ENCODE peak calls at places on chromosomes 1 and 21, in eight cellular contexts. Q is stimulated activated CD8-positive, alpha-beta memory T cell treated with anti-CD3 and anti-CD28 coated beads, Interleukin-7, amount 100 ng/mL, for 1 hour; K is stimulated activated CD4-positive, alpha-beta T cell treated with anti-CD3 and anti-CD28 coated beads, Interleukin-1b, Interleukin-23, amount 100 ng/mL, for 4 hours; J is thyroid gland; P is hypothalamus; I is NCI-H345; A is smooth muscle cell of the brain vasculature; E is mucosa of gallbladder. F is an unnamed sample.
A peak's percentile ranks its signal among the peaks of the same experiment; 100 is the strongest.

GRCh38 chr1:18731591-18732235 is 101.1 kb downstream of the PAX7 start:
- DNase-seq in A (no peak), E (no peak), Q (no peak), I (no peak), P (no peak), K (no peak), J (no peak), F (no peak)

GRCh38 chr1:63662056-63662836 is 69.0 kb downstream of the PGM1 start:
- DNase-seq in I (no peak), Q (no peak), K (no peak), A (no peak), E (no peak), P (no peak), J (no peak), F (peak; percentile 30)

GRCh38 chr1:82160036-82160435 is 359.3 kb downstream of the ADGRL2 start:
- DNase-seq in K (no peak), Q (no peak), J (no peak), A (no peak), E (no peak), P (no peak), I (no peak), F (no peak)

GRCh38 chr1:115906627-115907026 is 65.7 kb upstream of the NHLH2 start:
- DNase-seq in A (no peak), I (no peak), E (peak; percentile 60), J (peak; percentile 8), P (no peak), K (no peak), Q (no peak), F (no peak)

GRCh38 chr1:162632234-162632666 is at the start of gene DDR2:
- DNase-seq in P (no peak), K (no peak), Q (no peak), A (peak; percentile 88), E (peak; percentile 67), J (peak; percentile 23), I (no peak), F (no peak)

GRCh38 chr1:22866868-22867267 is 105.8 kb downstream of the LACTBL1 start:
- DNase-seq in I (no peak), E (no peak), K (no peak), Q (no peak), P (no peak), J (no peak), A (no peak), F (no peak)

GRCh38 chr1:30172757-30173156 is 550.6 kb downstream of the MATN1 start:
- DNase-seq in Q (no peak), I (no peak), A (no peak), E (no peak), K (no peak), P (no peak), J (no peak), F (no peak)

GRCh38 chr1:99661780-99662179 is 15.9 kb downstream of the PALMD start:
- DNase-seq in Q (no peak), I (no peak), K (no peak), J (no peak), P (no peak), E (no peak), A (no peak), F (no peak)

GRCh38 chr1:117371436-117372151 is 4.3 kb downstream of the MAN1A2 start:
- DNase-seq in I (peak; percentile 12), A (no peak), J (no peak), E (no peak), P (no peak), Q (no peak), K (no peak), F (no peak)

GRCh38 chr1:147600119-147601111 is 59.1 kb downstream of the BCL9 start:
- DNase-seq in Q (no peak), P (no peak), I (peak; percentile 42), K (no peak), A (no peak), E (no peak), J (no peak), F (no peak)

GRCh38 chr1:5968161-5968736 is 24.0 kb downstream of the NPHP4 start:
- DNase-seq in Q (no peak), P (no peak), J (no peak), K (no peak), I (no peak), E (no peak), A (no peak), F (peak; percentile 46)

GRCh38 chr1:197392541-197392940 is 124.5 kb downstream of the CRB1 start:
- DNase-seq in P (no peak), K (no peak), E (no peak), Q (no peak), J (no peak), A (no peak), I (no peak), F (no peak)

GRCh38 chr1:117824612-117825011 is 104.8 kb downstream of the GDAP2 start:
- DNase-seq in P (no peak), A (no peak), Q (no peak), E (no peak), J (no peak), K (no peak), I (no peak), F (no peak)

GRCh38 chr1:178048426-178048825 is 45.5 kb upstream of the RASAL2 start:
- DNase-seq in K (no peak), P (no peak), E (no peak), J (no peak), I (no peak), A (no peak), Q (no peak), F (no peak)

GRCh38 chr1:231357831-231358354 is 19.8 kb downstream of the SPRTN start:
- DNase-seq in E (peak; percentile 31), Q (no peak), A (no peak), K (no peak), J (peak; percentile 54), P (peak; percentile 25), I (peak; percentile 69), F (no peak)

GRCh38 chr21:43772368-43772870 is 3.7 kb downstream of the CSTB start:
- DNase-seq in K (no peak), A (no peak), E (no peak), Q (no peak), I (no peak), J (no peak), P (no peak), F (no peak)

GRCh38 chr1:72481420-72481819 is 199.1 kb upstream of the NEGR1 start:
- DNase-seq in K (no peak), I (peak; percentile 69), E (no peak), Q (no peak), A (no peak), J (no peak), P (no peak), F (no peak)

GRCh38 chr1:43776043-43776761 is 68.9 kb downstream of the ST3GAL3 start:
- DNase-seq in J (no peak), K (no peak), A (peak; percentile 59), I (no peak), P (no peak), Q (no peak), E (no peak), F (no peak)

GRCh38 chr1:9724706-9725476 is 73.4 kb downstream of the PIK3CD start:
- DNase-seq in K (peak; percentile 59), A (no peak), E (peak; percentile 53), Q (peak; percentile 39), P (no peak), I (peak; percentile 55), J (peak; percentile 32), F (no peak)

GRCh38 chr21:37986751-37987399 is 70.6 kb upstream of the KCNJ6 start:
- DNase-seq in P (no peak), K (no peak), A (no peak), J (no peak), I (peak; percentile 54), E (no peak), Q (no peak), F (no peak)

GRCh38 chr21:46159841-46160562 is 4.6 kb upstream of the FTCD start:
- DNase-seq in J (no peak), P (no peak), A (no peak), E (no peak), Q (no peak), I (no peak), K (no peak), F (peak; percentile 47)

GRCh38 chr1:118788372-118788955 is 199.7 kb downstream of the TBX15 start:
- DNase-seq in I (peak; percentile 79), A (peak; percentile 57), K (no peak), E (no peak), Q (no peak), J (peak; percentile 95), P (no peak), F (no peak)

GRCh38 chr21:17139696-17140095 is 373.1 kb upstream of the CXADR start:
- DNase-seq in I (no peak), A (no peak), J (no peak), K (no peak), P (no peak), Q (no peak), E (no peak), F (no peak)

GRCh38 chr1:165481820-165482532 is 37.0 kb upstream of the RXRG start:
- DNase-seq in J (peak; percentile 5), K (no peak), A (peak; percentile 56), I (no peak), P (no peak), E (peak; percentile 49), Q (no peak), F (peak; percentile 23)

GRCh38 chr1:68141079-68141800 is 90.8 kb upstream of the DIRAS3 start:
- DNase-seq in K (no peak), I (no peak), E (no peak), Q (no peak), J (no peak), P (no peak), A (no peak), F (no peak)

F was measured in pancreas.